ENCODE peak calls at places on chromosomes 5 and 9, in eight cellular contexts. U is uterus, O is thoracic aorta, P is A549, L is Peyer's patch, V is GM20000, T is HFF-Myc, Q is astrocyte of the spinal cord. Z is an unnamed sample.

GRCh38 chr9:136608331-136609159 is 54.2 kb upstream of the EGFL7 start:
- DNase-seq in T (no peak), P (no peak), V (peak; percentile 59), O (no peak), U (no peak), Q (no peak), L (no peak), Z (no peak)

GRCh38 chr5:175809531-175810121 is 61.8 kb upstream of the CPLX2 start:
- DNase-seq in T (peak; percentile 94), U (no peak), O (no peak), V (no peak), Q (peak; percentile 63), L (no peak), P (peak; percentile 84), Z (no peak)

GRCh38 chr9:99199938-99200539 is 21.7 kb downstream of the ALG2 start:
- DNase-seq in Q (no peak), V (no peak), O (no peak), U (no peak), T (no peak), L (no peak), P (no peak), Z (no peak)

GRCh38 chr9:79061766-79062165 is 510.0 kb upstream of the TLE4 start:
- DNase-seq in P (no peak), U (no peak), O (no peak), L (no peak), T (no peak), V (no peak), Q (no peak), Z (no peak)

GRCh38 chr5:110536120-110537115 is 190.1 kb downstream of the TMEM232 start:
- DNase-seq in P (no peak), Q (peak; percentile 15), T (no peak), O (no peak), V (no peak), L (no peak), U (no peak), Z (no peak)

GRCh38 chr9:113011911-113012381 is at the start of gene ZNF883:
- DNase-seq in P (peak; percentile 41), V (no peak), T (peak; percentile 33), U (peak; percentile 53), O (no peak), Q (peak; percentile 71), L (no peak), Z (no peak)

GRCh38 chr5:65749221-65749844 is 27.3 kb downstream of the NLN start:
- DNase-seq in L (no peak), P (no peak), V (no peak), U (no peak), O (no peak), Q (no peak), T (no peak), Z (no peak)

GRCh38 chr5:7397005-7397546 is 1.1 kb downstream of the ADCY2 start:
- DNase-seq in T (no peak), Q (peak; percentile 22), V (no peak), O (no peak), U (no peak), P (no peak), L (no peak), Z (no peak)

GRCh38 chr5:108548684-108549596 is 167.0 kb upstream of the FBXL17 start:
- DNase-seq in V (no peak), Q (no peak), P (no peak), O (no peak), T (no peak), U (no peak), L (no peak), Z (no peak)

GRCh38 chr5:160805376-160805775 is 46.6 kb downstream of the ATP10B start:
- DNase-seq in Q (no peak), V (no peak), O (no peak), U (no peak), L (no peak), T (no peak), P (no peak), Z (no peak)

GRCh38 chr5:43416233-43416987 is 4.2 kb upstream of the CCL28 start:
- DNase-seq in U (no peak), Q (no peak), L (no peak), V (no peak), P (no peak), T (no peak), O (no peak), Z (no peak)

GRCh38 chr5:128083033-128083810 is at the start of gene SLC12A2:
- DNase-seq in L (peak; percentile 91), P (peak; percentile 85), Q (peak; percentile 94), T (peak; percentile 83), U (peak; percentile 89), V (peak; percentile 93), O (peak; percentile 52), Z (peak; percentile 85)

GRCh38 chr9:88106492-88106891 is 31.8 kb downstream of the SPATA31C2 start:
- DNase-seq in P (no peak), Q (peak; percentile 27), T (no peak), V (no peak), O (no peak), U (peak; percentile 36), L (no peak), Z (no peak)

GRCh38 chr9:129173296-129174101 is 4.6 kb downstream of the IER5L start:
- DNase-seq in P (no peak), L (no peak), Q (no peak), T (no peak), U (peak; percentile 35), O (no peak), V (no peak), Z (no peak)

GRCh38 chr9:35555246-35555701 is 49.8 kb upstream of the TESK1 start:
- DNase-seq in T (no peak), O (no peak), P (no peak), U (no peak), V (no peak), Q (no peak), L (no peak), Z (no peak)

GRCh38 chr5:116652196-116652729 is 77.6 kb upstream of the SEMA6A start:
- DNase-seq in U (peak; percentile 19), T (peak; percentile 10), O (peak; percentile 13), L (no peak), V (peak; percentile 17), Q (peak; percentile 93), P (no peak), Z (peak; percentile 76)

GRCh38 chr9:77883846-77884771 is 147.5 kb downstream of the GNAQ start:
- DNase-seq in O (no peak), Q (peak; percentile 63), T (no peak), P (no peak), U (no peak), V (no peak), L (no peak), Z (no peak)

GRCh38 chr5:57082441-57083067 is 91.3 kb upstream of the GPBP1 start:
- DNase-seq in O (no peak), P (no peak), V (no peak), L (no peak), U (no peak), T (no peak), Q (peak; percentile 1), Z (no peak)

GRCh38 chr5:25646421-25647341 is 1001.9 kb upstream of the CDH10 start:
- DNase-seq in V (no peak), O (no peak), Q (no peak), T (no peak), L (no peak), P (no peak), U (no peak), Z (no peak)

GRCh38 chr5:139956342-139956741 is 86.8 kb downstream of the NRG2 start:
- DNase-seq in O (no peak), P (no peak), L (no peak), T (no peak), V (no peak), U (no peak), Q (no peak), Z (no peak)

GRCh38 chr9:35658894-35659220 is 765 bp downstream of the CCDC107 start:
- DNase-seq in T (no peak), V (no peak), O (no peak), P (no peak), U (peak; percentile 53), Q (peak; percentile 64), L (no peak), Z (no peak)

GRCh38 chr5:165808358-165808757 is 2302.9 kb downstream of the MAT2B start:
- DNase-seq in T (no peak), Q (no peak), O (no peak), U (no peak), L (no peak), V (no peak), P (no peak), Z (no peak)

GRCh38 chr5:165809914-165810313 is 2304.5 kb downstream of the MAT2B start:
- DNase-seq in L (no peak), O (no peak), P (no peak), Q (no peak), U (no peak), V (no peak), T (no peak), Z (no peak)

GRCh38 chr5:165805756-165806155 is 2300.3 kb downstream of the MAT2B start:
- DNase-seq in L (no peak), Q (no peak), P (no peak), U (no peak), V (no peak), T (no peak), O (no peak), Z (no peak)
- TF ChIP-seq CTCF in L (peak; percentile 18), Q (no peak), P (no peak), U (no peak), V (no peak), T (no peak), O (no peak), Z (no peak)

GRCh38 chr5:159210846-159211245 is 1.5 kb upstream of the RNF145 start:
- DNase-seq in P (no peak), Q (no peak), O (no peak), U (no peak), L (no peak), T (no peak), V (no peak), Z (no peak)

GRCh38 chr5:159210306-159210722 is 961 bp upstream of the RNF145 start:
- DNase-seq in O (no peak), L (no peak), P (peak; percentile 55), U (no peak), Q (no peak), T (no peak), V (peak; percentile 28), Z (no peak)

GRCh38 chr5:159208508-159209437 is 580 bp downstream of the RNF145 start:
- DNase-seq in O (no peak), L (peak; percentile 43), T (no peak), U (peak; percentile 36), P (no peak), Q (peak; percentile 35), V (peak; percentile 27), Z (no peak)

GRCh38 chr5:159207616-159208507 is 1.5 kb downstream of the RNF145 start:
- DNase-seq in U (peak; percentile 64), Q (peak; percentile 87), V (peak; percentile 80), T (peak; percentile 52), L (peak; percentile 83), O (peak; percentile 19), P (peak; percentile 63), Z (peak; percentile 59)

GRCh38 chr5:159209438-159210305 is at the start of gene RNF145:
- DNase-seq in P (peak; percentile 74), L (peak; percentile 96), T (peak; percentile 52), V (peak; percentile 96), O (peak; percentile 78), Q (peak; percentile 81), U (peak; percentile 88), Z (peak; percentile 63)
- TF ChIP-seq CTCF in P (no peak), L (no peak), T (no peak), V (no peak), O (no peak), Q (no peak), U (no peak), Z (no peak)

GRCh38 chr9:120985759-120986353 is 59.3 kb upstream of the TRAF1 start:
- DNase-seq in Q (peak; percentile 64), V (peak; percentile 38), U (no peak), T (peak; percentile 26), L (no peak), O (no peak), P (peak; percentile 25), Z (no peak)
- TF ChIP-seq CTCF in Q (peak; percentile 67), V (peak; percentile 50), U (peak; percentile 45), T (peak; percentile 53), L (peak; percentile 66), O (peak; percentile 59), P (peak; percentile 86), Z (peak; percentile 63)

GRCh38 chr9:83523684-83524083 is 14.5 kb downstream of the FRMD3 start:
- DNase-seq in L (no peak), O (no peak), U (no peak), Q (no peak), T (no peak), V (no peak), P (no peak), Z (no peak)
- TF ChIP-seq CTCF in L (no peak), O (no peak), U (no peak), Q (no peak), T (no peak), V (no peak), P (no peak), Z (no peak)

Z was measured in tibial nerve.